ENCODE peak calls at places on chromosomes 1 and 21, in eight cellular contexts. J is ascending aorta; F is transverse colon; L is activated CD8-positive, alpha-beta T cell treated with anti-CD3 and anti-CD28 coated beads for 36 hours; V is pancreas; I is WTC11; W is upper lobe of left lung; Z is endodermal cell. E is an unnamed sample.

GRCh38 chr1:110477445-110477957 is 26.6 kb downstream of the PROK1 start:
- DNase-seq in J (no peak), F (no peak), L (peak; percentile 12), V (no peak), I (no peak), W (no peak), Z (peak; percentile 84), E (peak; percentile 64)

GRCh38 chr1:68116643-68117235 is 66.3 kb upstream of the DIRAS3 start:
- DNase-seq in J (no peak), F (peak; percentile 52), L (peak; percentile 52), V (no peak), I (peak; percentile 41), W (no peak), Z (peak; percentile 80), E (peak; percentile 63)

GRCh38 chr1:61496501-61496900 is 228.4 kb downstream of the TM2D1 start:
- DNase-seq in J (no peak), F (no peak), L (no peak), V (no peak), I (no peak), W (no peak), Z (no peak), E (no peak)

GRCh38 chr1:109197163-109198042 is 16.3 kb upstream of the SARS1 start:
- DNase-seq in J (no peak), F (no peak), L (peak; percentile 48), V (no peak), I (no peak), W (no peak), Z (peak; percentile 80), E (peak; percentile 72)

GRCh38 chr21:32806810-32807386 is 35.3 kb upstream of the PAXBP1 start:
- DNase-seq in J (no peak), F (no peak), L (peak; percentile 56), V (no peak), I (no peak), W (no peak), Z (no peak), E (no peak)

GRCh38 chr21:41744028-41744940 is 22.6 kb downstream of the RIPK4 start:
- DNase-seq in J (no peak), F (no peak), L (no peak), V (peak; percentile 53), I (no peak), W (peak; percentile 60), Z (no peak), E (no peak)

GRCh38 chr1:201640624-201641023 is 101.7 kb downstream of the NAV1 start:
- DNase-seq in J (no peak), F (peak; percentile 23), L (no peak), V (no peak), I (no peak), W (no peak), Z (no peak), E (no peak)

GRCh38 chr1:222071313-222071886 is 329.5 kb upstream of the DUSP10 start:
- DNase-seq in J (no peak), F (no peak), L (no peak), V (no peak), I (no peak), W (no peak), Z (no peak), E (no peak)

GRCh38 chr1:153959454-153959853 is 1.0 kb upstream of the CRTC2 start:
- DNase-seq in J (no peak), F (no peak), L (no peak), V (peak; percentile 19), I (no peak), W (no peak), Z (peak; percentile 54), E (no peak)

GRCh38 chr1:59452559-59452958 is 155.7 kb downstream of the FGGY start:
- DNase-seq in J (no peak), F (no peak), L (no peak), V (no peak), I (no peak), W (no peak), Z (no peak), E (no peak)

GRCh38 chr1:43519287-43519686 is 11.4 kb upstream of the PTPRF start:
- DNase-seq in J (no peak), F (no peak), L (no peak), V (no peak), I (no peak), W (no peak), Z (peak; percentile 13), E (no peak)

GRCh38 chr1:42152907-42153597 is at the start of gene GUCA2B:
- DNase-seq in J (no peak), F (peak; percentile 56), L (no peak), V (no peak), I (no peak), W (peak; percentile 67), Z (no peak), E (peak; percentile 28)

GRCh38 chr1:187847531-187847930 is 1018.8 kb downstream of the PLA2G4A start:
- DNase-seq in J (no peak), F (no peak), L (no peak), V (no peak), I (no peak), W (no peak), Z (no peak), E (no peak)

GRCh38 chr1:53942149-53942957 is 3.1 kb downstream of the IFT25 start:
- DNase-seq in J (no peak), F (no peak), L (no peak), V (no peak), I (no peak), W (no peak), Z (no peak), E (no peak)
- TF ChIP-seq CTCF in J (no peak), F (no peak), L (no peak), V (no peak), I (no peak), W (no peak), Z (no peak), E (no peak)

GRCh38 chr1:83716641-83717040 is 282.3 kb downstream of the TTLL7 start:
- DNase-seq in J (no peak), F (no peak), L (no peak), V (no peak), I (no peak), W (no peak), Z (no peak), E (no peak)

GRCh38 chr1:83718338-83718737 is 280.6 kb downstream of the TTLL7 start:
- DNase-seq in J (no peak), F (no peak), L (no peak), V (no peak), I (no peak), W (no peak), Z (no peak), E (no peak)

GRCh38 chr1:83715550-83715949 is 283.4 kb downstream of the TTLL7 start:
- DNase-seq in J (no peak), F (no peak), L (no peak), V (no peak), I (no peak), W (no peak), Z (no peak), E (no peak)

GRCh38 chr1:83717785-83718184 is 281.1 kb downstream of the TTLL7 start:
- DNase-seq in J (no peak), F (no peak), L (no peak), V (no peak), I (no peak), W (no peak), Z (no peak), E (no peak)
- TF ChIP-seq CTCF in J (no peak), F (no peak), L (no peak), V (no peak), I (no peak), W (no peak), Z (no peak), E (no peak)

GRCh38 chr1:235937123-235937522 is 70.4 kb upstream of the LYST start:
- DNase-seq in J (no peak), F (no peak), L (peak; percentile 42), V (no peak), I (no peak), W (no peak), Z (no peak), E (no peak)
- TF ChIP-seq CTCF in J (no peak), F (no peak), L (no peak), V (no peak), I (no peak), W (no peak), Z (no peak), E (no peak)

GRCh38 chr1:241724741-241725356 is 72.8 kb downstream of the WDR64 start:
- DNase-seq in J (no peak), F (no peak), L (no peak), V (no peak), I (no peak), W (no peak), Z (no peak), E (no peak)
- TF ChIP-seq CTCF in J (no peak), F (no peak), L (no peak), V (no peak), I (no peak), W (no peak), Z (no peak), E (no peak)

DNA sequence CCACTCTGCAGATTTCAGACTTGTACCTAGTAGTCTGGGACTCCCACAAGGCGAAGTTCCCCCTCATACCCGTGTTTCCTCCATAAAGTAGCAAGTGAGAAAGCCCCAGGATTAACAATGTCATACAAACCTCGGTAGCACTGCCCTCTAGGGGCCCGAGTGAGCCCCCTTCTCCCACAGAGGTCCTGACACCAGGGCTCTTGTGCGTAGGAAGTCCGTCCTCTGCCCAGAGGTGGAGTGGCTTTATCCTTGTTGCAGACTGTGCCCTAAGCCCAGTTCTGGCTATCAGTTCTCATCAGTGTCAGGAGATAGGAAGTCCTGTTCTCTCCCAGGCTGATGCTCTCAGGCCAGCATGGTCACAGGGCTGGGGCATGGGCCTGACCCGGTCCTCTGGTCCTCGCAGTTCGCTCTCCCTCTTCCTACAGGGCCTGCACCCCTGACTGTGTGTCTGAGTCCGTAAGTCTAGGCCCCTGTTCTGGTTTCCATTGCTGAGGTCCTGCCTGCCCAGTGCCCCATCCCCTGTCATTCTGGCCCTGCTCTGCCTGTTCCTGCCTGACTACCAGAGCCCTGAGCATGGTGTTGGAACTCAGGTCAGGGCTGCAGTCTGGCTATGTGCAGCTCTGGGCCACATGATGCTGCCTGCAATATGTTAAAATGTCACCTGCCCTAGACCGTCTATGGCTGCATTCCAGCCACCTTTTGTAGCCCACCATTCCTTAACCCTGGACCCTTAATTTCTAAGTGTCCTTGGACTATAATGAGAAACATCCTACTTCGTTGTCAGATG is 285.6 kb downstream of the ASTN1 start:
- DNase-seq in J (no peak), F (no peak), L (no peak), V (no peak), I (peak; percentile 59), W (no peak), Z (peak; percentile 83), E (no peak)
- TF ChIP-seq CTCF in J (no peak), F (no peak), L (no peak), V (no peak), I (no peak), W (no peak), Z (peak; percentile 77), E (no peak)

GRCh38 chr1:93179886-93180722 is at the start of gene TMED5:
- DNase-seq in J (peak; percentile 97), F (peak; percentile 98), L (peak; percentile 97), V (peak; percentile 97), I (peak; percentile 98), W (peak; percentile 98), Z (peak; percentile 99), E (peak; percentile 98)
- TF ChIP-seq CTCF in J (peak; percentile 22), F (peak; percentile 77), L (no peak), V (no peak), I (no peak), W (no peak), Z (peak; percentile 55), E (peak; percentile 12)